ENCODE peak calls at places on chromosome 21, in ten cellular contexts. J is ovary, Q is thyroid gland, F is IMR-90, V is tibial nerve, K is suprapubic skin, Z is esophagus squamous epithelium, G is stomach, A is K562, T is right lobe of liver. S is an unnamed sample.

GRCh38 chr21:26800001-26800400 is 45.2 kb downstream of the ADAMTS1 start:
- DNase-seq in A (no peak), Z (no peak), K (no peak), J (peak), Q (no peak), F (peak), V (no peak), G (no peak), T (no peak), S (no peak)

GRCh38 chr21:44870748-44871495 is 2.6 kb downstream of the PTTG1IP start:
- DNase-seq in G (peak), Q (peak), Z (no peak), F (no peak), K (no peak), J (no peak), T (peak), A (no peak), V (no peak), S (no peak)

GRCh38 chr21:36322083-36322424 is 2.1 kb downstream of the MORC3 start:
- DNase-seq in J (no peak), F (no peak), A (no peak), T (no peak), Z (no peak), Q (no peak), K (no peak), G (no peak), V (no peak), S (no peak)

GRCh38 chr21:39562791-39563770 is 49.7 kb upstream of the B3GALT5 start:
- DNase-seq in J (no peak), K (no peak), A (no peak), Q (peak), T (no peak), Z (no peak), G (no peak), V (no peak), F (no peak), S (no peak)

GRCh38 chr21:16002872-16003466 is 273.2 kb downstream of the USP25 start:
- DNase-seq in T (no peak), V (no peak), Q (no peak), G (no peak), F (peak), A (no peak), K (no peak), Z (no peak), J (no peak), S (no peak)

GRCh38 chr21:38832664-38833063 is 26.9 kb downstream of the ETS2 start:
- DNase-seq in J (no peak), G (no peak), Q (no peak), F (no peak), T (no peak), V (no peak), Z (no peak), K (no peak), A (no peak), S (no peak)

GRCh38 chr21:24824209-24824608 is 783.1 kb downstream of the MRPL39 start:
- DNase-seq in J (no peak), K (no peak), V (no peak), A (no peak), F (no peak), G (no peak), Z (no peak), Q (no peak), T (no peak), S (no peak)

GRCh38 chr21:38995755-38996154 is 187.5 kb downstream of the PSMG1 start:
- DNase-seq in Z (no peak), K (no peak), J (no peak), Q (no peak), T (no peak), G (no peak), V (no peak), F (no peak), A (no peak), S (no peak)

GRCh38 chr21:17387030-17387617 is 125.7 kb upstream of the CXADR start:
- DNase-seq in K (no peak), Z (no peak), J (peak), G (peak), A (peak), Q (peak), F (peak), T (no peak), V (no peak), S (peak)

GRCh38 chr21:39047046-39047445 is 136.2 kb downstream of the PSMG1 start:
- DNase-seq in Q (no peak), Z (no peak), G (no peak), V (no peak), K (no peak), A (no peak), J (no peak), F (no peak), T (no peak), S (no peak)

GRCh38 chr21:30747159-30747558 is at the start of gene KRTAP21-2:
- DNase-seq in K (no peak), T (no peak), A (no peak), G (no peak), J (no peak), Z (no peak), Q (no peak), F (no peak), V (no peak), S (no peak)

GRCh38 chr21:23812485-23812884 is 1794.8 kb downstream of the MRPL39 start:
- DNase-seq in F (no peak), J (no peak), Z (no peak), Q (no peak), T (no peak), V (no peak), K (no peak), A (no peak), G (no peak), S (no peak)

GRCh38 chr21:38363684-38364083 is 106.9 kb downstream of the KCNJ15 start:
- DNase-seq in K (no peak), G (no peak), T (no peak), V (no peak), F (no peak), A (no peak), Q (no peak), J (no peak), Z (no peak), S (no peak)

GRCh38 chr21:20603236-20603635 is 395.0 kb upstream of the NCAM2 start:
- DNase-seq in T (no peak), K (no peak), J (no peak), Q (no peak), G (no peak), F (no peak), A (no peak), Z (no peak), V (no peak), S (no peak)

GRCh38 chr21:15061284-15061683 is 3.5 kb downstream of the NRIP1 start:
- DNase-seq in V (no peak), Z (no peak), F (no peak), G (no peak), A (no peak), J (no peak), Q (no peak), T (no peak), K (no peak), S (no peak)

GRCh38 chr21:17491716-17492414 is 21.0 kb upstream of the CXADR start:
- DNase-seq in K (no peak), J (no peak), F (peak), V (no peak), Q (peak), T (no peak), Z (no peak), A (no peak), G (no peak), S (peak)

GRCh38 chr21:27379381-27379780 is 412.5 kb upstream of the ADAMTS5 start:
- DNase-seq in J (no peak), Z (no peak), T (no peak), K (no peak), A (no peak), G (no peak), Q (no peak), V (no peak), F (no peak), S (no peak)

GRCh38 chr21:21383126-21383525 is 384.9 kb downstream of the NCAM2 start:
- DNase-seq in A (no peak), V (no peak), K (no peak), J (no peak), F (peak), Q (no peak), G (no peak), T (no peak), Z (no peak), S (no peak)

GRCh38 chr21:36113647-36114428 is 21.0 kb upstream of the CBR3 start:
- DNase-seq in T (peak), J (no peak), Z (no peak), V (no peak), Q (no peak), K (no peak), A (no peak), G (peak), F (no peak), S (no peak)

GRCh38 chr21:26041441-26042180 is 129.0 kb downstream of the APP start:
- DNase-seq in F (peak), Z (no peak), G (no peak), K (no peak), J (no peak), A (no peak), V (no peak), T (no peak), Q (no peak), S (no peak)

GRCh38 chr21:37558676-37559204 is 192.2 kb downstream of the DYRK1A start:
- DNase-seq in T (no peak), V (no peak), K (no peak), Z (no peak), Q (no peak), F (no peak), J (no peak), G (no peak), A (no peak), S (no peak)

GRCh38 chr21:37276377-37276776 is 9.2 kb upstream of the VPS26C start:
- DNase-seq in V (no peak), A (no peak), G (no peak), Q (no peak), K (no peak), J (no peak), T (no peak), Z (no peak), F (no peak), S (no peak)

GRCh38 chr21:45152265-45152746 is 77.9 kb downstream of the ADARB1 start:
- DNase-seq in K (no peak), T (no peak), V (no peak), G (peak), Z (no peak), A (peak), F (no peak), J (no peak), Q (no peak), S (no peak)

GRCh38 chr21:15669247-15669646 is 60.5 kb upstream of the USP25 start:
- DNase-seq in A (no peak), T (no peak), G (no peak), Z (no peak), F (peak), K (no peak), J (no peak), V (no peak), Q (no peak), S (no peak)

GRCh38 chr21:35940074-35940927 is 120.0 kb downstream of the SETD4 start:
- DNase-seq in J (peak), V (peak), Z (no peak), F (peak), T (peak), Q (peak), G (peak), K (no peak), A (no peak), S (peak)

GRCh38 chr21:20856926-20857325 is 141.3 kb upstream of the NCAM2 start:
- DNase-seq in T (no peak), K (no peak), J (no peak), G (no peak), Z (no peak), A (peak), Q (no peak), V (no peak), F (no peak), S (no peak)

GRCh38 chr21:36551731-36552457 is 72.0 kb upstream of the CLDN14 start:
- DNase-seq in V (no peak), Z (no peak), F (peak), J (no peak), Q (no peak), T (no peak), G (no peak), A (no peak), K (no peak), S (no peak)

GRCh38 chr21:27480841-27481261 is 514.0 kb upstream of the ADAMTS5 start:
- DNase-seq in Z (no peak), T (no peak), K (no peak), A (no peak), G (no peak), V (no peak), F (peak), J (no peak), Q (no peak), S (peak)

GRCh38 chr21:44761011-44761729 is 40.5 kb downstream of the UBE2G2 start:
- DNase-seq in T (no peak), Z (no peak), K (peak), J (no peak), A (peak), V (no peak), F (no peak), G (no peak), Q (no peak), S (no peak)

GRCh38 chr21:20971296-20971921 is 26.8 kb upstream of the NCAM2 start:
- DNase-seq in F (peak), T (peak), A (peak), J (no peak), K (no peak), Z (no peak), Q (peak), V (peak), G (no peak), S (peak)

GRCh38 chr21:19995253-19995652 is 1003.0 kb upstream of the NCAM2 start:
- DNase-seq in F (no peak), A (no peak), G (no peak), V (no peak), J (no peak), Z (no peak), Q (no peak), K (no peak), T (no peak), S (no peak)

GRCh38 chr21:14452842-14453241 is 69.9 kb upstream of the HSPA13 start:
- DNase-seq in J (no peak), V (no peak), G (no peak), F (no peak), A (no peak), T (no peak), K (no peak), Z (no peak), Q (no peak), S (no peak)

GRCh38 chr21:17428484-17428869 is 84.4 kb upstream of the CXADR start:
- DNase-seq in K (no peak), A (no peak), Q (no peak), F (no peak), G (no peak), Z (no peak), V (no peak), T (no peak), J (no peak), S (no peak)

GRCh38 chr21:35926003-35926541 is 134.3 kb downstream of the SETD4 start:
- DNase-seq in J (no peak), Z (no peak), A (peak), K (no peak), F (no peak), G (no peak), V (no peak), Q (no peak), T (no peak), S (no peak)

GRCh38 chr21:31571879-31572278 is 87.6 kb upstream of the SOD1 start:
- DNase-seq in Z (no peak), T (no peak), G (no peak), V (no peak), A (no peak), Q (no peak), F (no peak), J (no peak), K (no peak), S (no peak)

GRCh38 chr21:34771512-34772028 is 102.8 kb downstream of the CLIC6 start:
- DNase-seq in G (no peak), A (no peak), J (no peak), T (no peak), F (peak), Q (no peak), K (no peak), V (no peak), Z (no peak), S (no peak)

GRCh38 chr21:34768326-34768725 is 99.5 kb downstream of the CLIC6 start:
- DNase-seq in F (no peak), J (no peak), G (no peak), T (no peak), V (no peak), Q (no peak), A (no peak), Z (no peak), K (no peak), S (no peak)

GRCh38 chr21:34766862-34767261 is 98.1 kb downstream of the CLIC6 start:
- DNase-seq in Q (no peak), A (no peak), G (no peak), Z (no peak), V (no peak), K (no peak), T (no peak), F (no peak), J (no peak), S (no peak)

GRCh38 chr21:34774750-34775149 is 106.0 kb downstream of the CLIC6 start:
- DNase-seq in Z (no peak), J (no peak), G (no peak), K (no peak), F (no peak), A (no peak), V (no peak), T (no peak), Q (no peak), S (no peak)

DNA sequence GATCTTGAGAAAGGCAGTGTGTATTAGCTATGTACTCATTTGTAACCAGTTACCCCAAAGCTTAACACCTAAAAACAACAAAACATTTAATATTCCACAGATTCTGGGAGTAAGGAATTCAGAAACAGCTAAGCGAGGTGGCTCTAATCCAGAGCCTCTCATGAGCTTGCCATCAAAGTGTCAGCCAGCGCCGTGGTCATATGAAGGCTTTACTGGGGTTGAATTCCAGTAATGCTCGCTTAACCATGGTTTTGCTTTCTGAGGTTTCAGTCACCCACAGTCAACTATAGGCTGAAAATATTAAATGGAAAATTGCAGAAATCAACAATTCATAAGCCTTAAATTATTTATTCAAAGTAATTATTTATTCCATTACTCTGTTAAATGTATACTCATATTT is 101.8 kb downstream of the CLIC6 start:
- DNase-seq in T (no peak), G (no peak), F (no peak), A (no peak), K (no peak), Z (no peak), V (no peak), Q (no peak), J (no peak), S (no peak)
- TF ChIP-seq POLR2A in T (no peak), G (no peak), F (no peak), A (no peak), K (no peak), Z (no peak), V (no peak), Q (no peak), J (no peak), S (no peak)

DNA sequence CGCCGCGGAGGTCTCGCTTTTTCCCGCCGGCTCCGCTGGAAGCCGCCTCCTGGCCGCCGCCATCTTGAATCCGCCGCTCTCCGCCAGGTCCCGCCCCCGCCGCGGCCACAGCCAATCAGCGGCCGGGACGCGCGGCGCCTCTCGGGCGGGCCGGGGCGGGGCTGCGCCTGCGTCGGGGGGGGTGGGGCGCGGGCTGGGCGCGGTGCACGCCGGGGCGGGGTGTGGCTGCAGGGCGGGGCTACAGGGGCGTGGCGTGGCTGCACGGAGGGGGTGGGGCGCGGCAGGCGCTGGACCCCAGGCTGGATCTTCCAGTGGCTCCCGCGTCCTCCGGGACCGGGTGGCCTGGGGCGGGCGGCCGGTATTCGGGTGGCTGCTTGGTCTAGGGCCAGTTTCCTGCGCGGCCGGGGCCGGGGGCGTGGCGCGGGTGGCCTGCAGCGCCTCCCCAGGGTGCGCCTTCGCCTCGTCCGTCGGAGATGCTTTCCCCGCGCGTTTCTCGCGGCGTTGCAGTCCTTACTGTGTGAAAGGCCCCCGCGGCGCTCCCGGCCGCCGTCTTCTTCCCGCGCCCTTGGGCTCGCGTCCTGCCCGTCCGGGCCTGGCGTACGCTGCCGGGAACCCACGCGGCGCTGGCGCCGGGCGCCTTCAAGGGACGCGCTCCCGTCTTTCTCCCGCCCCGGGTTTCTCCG is 575 bp downstream of the PCNT start:
- DNase-seq in T (peak), V (peak), F (peak), G (peak), Z (peak), K (peak), Q (peak), J (peak), A (peak), S (peak)
- TF ChIP-seq POLR2A in T (peak), V (peak), F (no peak), G (no peak), Z (no peak), K (no peak), Q (peak), J (peak), A (peak), S (peak)

GRCh38 chr21:42010507-42011493 is 640 bp upstream of the ZBTB21 start:
- DNase-seq in A (peak), Q (peak), T (peak), J (peak), K (peak), F (no peak), Z (no peak), G (no peak), V (no peak), S (peak)
- TF ChIP-seq POLR2A in A (peak), Q (peak), T (peak), J (no peak), K (no peak), F (peak), Z (no peak), G (no peak), V (no peak), S (peak)

GRCh38 chr21:43731891-43732711 is 13.2 kb downstream of the PDXK start:
- DNase-seq in J (no peak), K (no peak), G (no peak), F (no peak), V (no peak), A (no peak), Z (no peak), Q (no peak), T (no peak), S (no peak)

GRCh38 chr21:43731476-43731875 is 12.5 kb downstream of the PDXK start:
- DNase-seq in Q (no peak), J (no peak), Z (no peak), V (no peak), G (peak), T (no peak), K (no peak), A (no peak), F (no peak), S (no peak)

GRCh38 chr21:43726686-43727570 is 8.0 kb downstream of the PDXK start:
- DNase-seq in V (no peak), G (no peak), J (peak), Q (no peak), Z (no peak), A (no peak), F (no peak), K (no peak), T (no peak), S (no peak)

GRCh38 chr21:43727571-43728466 is 8.9 kb downstream of the PDXK start:
- DNase-seq in K (no peak), Q (peak), V (no peak), Z (no peak), T (peak), A (peak), F (peak), G (peak), J (peak), S (peak)

DNA sequence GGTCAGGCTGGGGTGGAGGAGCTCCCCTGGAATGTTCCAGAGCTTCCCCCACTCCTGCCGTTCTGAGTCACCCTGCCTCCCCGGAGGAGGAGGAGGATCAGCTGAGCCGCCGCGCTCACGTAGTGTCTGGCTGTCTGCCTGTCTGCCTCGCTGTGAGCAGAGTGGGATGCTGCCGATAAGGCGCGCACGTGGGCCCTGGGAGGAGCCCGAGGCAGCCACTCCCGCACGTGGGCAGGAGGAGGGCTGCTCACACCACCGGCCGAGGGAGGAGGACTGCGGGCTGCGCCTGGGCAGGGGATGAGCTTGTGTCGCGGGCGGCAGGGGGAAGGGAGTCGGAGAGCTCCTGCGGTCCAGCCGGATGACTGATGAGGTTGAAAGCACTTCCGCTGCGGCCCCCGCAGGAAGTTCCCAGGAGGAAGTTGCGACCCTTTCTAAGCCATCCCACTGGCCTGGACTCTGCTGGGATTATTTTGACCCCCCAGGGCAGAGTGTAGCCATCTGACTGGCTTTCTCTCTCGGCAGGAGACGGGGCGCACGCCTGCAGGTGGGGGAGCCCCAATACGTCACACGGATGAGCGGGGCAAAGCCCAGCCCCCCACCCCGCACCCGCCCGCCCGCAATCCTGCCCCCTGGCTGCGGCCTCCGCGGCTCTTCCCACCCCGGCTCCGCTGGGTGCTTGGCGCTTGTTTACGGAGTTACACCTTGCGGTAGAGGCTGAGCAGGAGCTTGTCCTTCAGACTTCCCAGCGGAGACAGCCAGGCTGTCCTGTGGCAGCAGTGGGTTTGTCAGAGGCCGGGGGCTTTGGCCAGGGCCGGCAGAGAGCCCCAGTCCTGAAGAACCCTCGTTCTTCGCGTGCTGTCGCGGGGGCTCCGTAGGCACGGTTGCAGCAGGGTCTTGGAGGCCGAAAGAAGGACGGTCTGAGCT is 9.8 kb downstream of the PDXK start:
- DNase-seq in G (peak), T (peak), J (peak), V (peak), K (peak), F (peak), Q (peak), A (peak), Z (peak), S (peak)
- TF ChIP-seq POLR2A in G (no peak), T (peak), J (peak), V (peak), K (no peak), F (peak), Q (peak), A (peak), Z (no peak), S (peak)